ENCODE peak calls at places on chromosomes 16 and 17, in six cellular contexts. O is cardiac muscle cell, Y is upper lobe of right lung, Z is upper lobe of left lung, U is heart left ventricle, M is AG09309. G is an unnamed sample.

GRCh38 chr16:89917773-89918452 is 749 bp upstream of the MC1R start:
- DNase-seq in U (peak; percentile 89), Y (peak; percentile 89), O (peak; percentile 93), Z (peak; percentile 90), M (no peak), G (peak; percentile 90)

GRCh38 chr17:1351275-1351674 is 48.7 kb downstream of the YWHAE start:
- DNase-seq in Z (no peak), O (no peak), M (no peak), U (no peak), Y (no peak), G (no peak)

GRCh38 chr17:83034525-83034924 is 44.9 kb upstream of the METRNL start:
- DNase-seq in O (no peak), M (no peak), Y (no peak), Z (peak; percentile 4), U (no peak), G (no peak)

GRCh38 chr17:60641810-60642220 is 35.8 kb upstream of the BCAS3 start:
- DNase-seq in U (peak; percentile 46), O (peak; percentile 87), Z (peak; percentile 61), M (peak; percentile 27), Y (no peak), G (peak; percentile 38)

GRCh38 chr17:83192161-83192788 is 112.9 kb downstream of the METRNL start:
- DNase-seq in U (no peak), Y (peak; percentile 61), M (no peak), O (no peak), Z (peak; percentile 31), G (no peak)

GRCh38 chr17:31491794-31492171 is 100.3 kb downstream of the RAB11FIP4 start:
- DNase-seq in U (no peak), O (no peak), M (no peak), Y (no peak), Z (no peak), G (no peak)

GRCh38 chr16:30377050-30377811 is 2.6 kb downstream of the MYL11 start:
- DNase-seq in O (no peak), Y (no peak), Z (no peak), U (peak; percentile 34), M (no peak), G (no peak)

GRCh38 chr17:80892900-80893603 is 98.6 kb upstream of the CHMP6 start:
- DNase-seq in Y (no peak), O (peak; percentile 51), Z (no peak), U (no peak), M (peak; percentile 13), G (no peak)

GRCh38 chr17:6670999-6671398 is 19.4 kb downstream of the C17orf100 start:
- DNase-seq in U (no peak), Z (no peak), O (no peak), Y (no peak), M (no peak), G (no peak)

GRCh38 chr17:19799796-19800195 is 51.7 kb upstream of the ALDH3A1 start:
- DNase-seq in M (no peak), U (no peak), Z (no peak), Y (no peak), O (no peak), G (no peak)

GRCh38 chr17:147796-148740 is 10.7 kb downstream of the SCGB1C2 start:
- DNase-seq in M (no peak), O (no peak), Y (peak; percentile 56), U (no peak), Z (peak; percentile 3), G (no peak)

GRCh38 chr16:46883353-46883689 is 841 bp upstream of the GPT2 start:
- DNase-seq in Y (no peak), M (no peak), U (no peak), Z (no peak), O (no peak), G (no peak)

GRCh38 chr17:82859431-82860403 is 19.9 kb upstream of the ZNF750 start:
- DNase-seq in U (peak; percentile 61), M (no peak), Z (peak; percentile 72), Y (peak; percentile 85), O (peak; percentile 63), G (peak; percentile 89)

GRCh38 chr16:66008136-66008535 is 358.4 kb upstream of the CDH5 start:
- DNase-seq in O (peak; percentile 38), U (no peak), M (no peak), Z (no peak), Y (no peak), G (no peak)

GRCh38 chr16:28876016-28876659 is 2.1 kb upstream of the ATP2A1 start:
- DNase-seq in U (no peak), O (no peak), M (no peak), Z (no peak), Y (no peak), G (no peak)

GRCh38 chr16:50948268-50948667 is 202.8 kb downstream of the SALL1 start:
- DNase-seq in M (no peak), Z (no peak), U (no peak), O (no peak), Y (no peak), G (no peak)

GRCh38 chr17:63550816-63551639 is 751 bp downstream of the DCAF7 start:
- DNase-seq in Z (no peak), M (no peak), U (no peak), Y (peak; percentile 53), O (peak; percentile 49), G (no peak)

DNA sequence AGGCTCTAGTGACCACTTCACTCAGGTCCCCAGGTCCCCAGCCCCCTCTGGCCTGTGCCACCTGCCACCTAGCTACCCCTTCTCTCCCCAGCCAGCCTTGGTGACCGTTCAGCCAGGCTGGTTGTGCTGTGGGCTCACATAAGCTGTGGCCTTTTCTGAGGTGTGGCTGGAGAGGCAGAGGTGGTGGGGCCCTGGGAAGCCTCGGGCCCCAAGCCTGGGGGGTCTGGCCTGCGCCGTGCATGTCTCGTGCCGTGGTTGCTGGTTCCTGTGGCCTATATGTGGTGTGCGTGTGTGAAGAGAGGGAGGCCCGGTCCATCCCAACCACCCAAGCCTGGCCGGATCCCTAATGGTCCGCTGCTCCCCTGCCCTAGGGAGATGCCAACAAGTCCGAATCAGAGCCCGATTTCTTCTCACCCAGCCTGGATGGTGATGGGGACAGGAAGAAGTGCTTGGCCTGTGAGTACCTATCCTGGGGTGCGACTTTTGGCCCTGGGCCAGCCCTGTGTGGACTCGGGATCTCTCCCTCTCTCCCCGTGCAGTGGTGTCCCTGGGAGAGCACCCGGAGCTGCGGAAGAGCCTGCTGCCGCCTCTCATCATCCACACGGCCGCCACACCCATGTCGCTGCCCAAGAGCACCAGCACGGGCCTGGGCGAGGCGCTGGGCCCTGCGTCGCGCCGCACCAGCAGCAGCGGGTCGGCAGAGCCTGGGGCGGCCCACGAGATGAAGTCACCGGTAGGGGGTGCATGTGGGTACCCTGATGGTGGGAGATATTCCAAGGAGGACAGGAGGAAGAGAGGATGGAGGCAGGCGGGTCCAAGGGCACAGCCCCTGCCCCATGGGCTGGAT is 35.9 kb downstream of the CACNA1G start:
- DNase-seq in Z (no peak), Y (no peak), M (no peak), O (no peak), U (no peak), G (peak; percentile 53)
- TF ChIP-seq CTCF in Z (no peak), Y (peak; percentile 23), M (peak; percentile 7), O (peak; percentile 30), U (no peak), G (no peak)

GRCh38 chr16:88063201-88063773 is 112.1 kb downstream of the BANP start:
- DNase-seq in Y (no peak), M (peak; percentile 72), Z (no peak), U (peak; percentile 60), O (peak; percentile 82), G (no peak)
- TF ChIP-seq CTCF in Y (no peak), M (peak; percentile 68), Z (no peak), U (no peak), O (peak; percentile 31), G (no peak)

GRCh38 chr16:70018254-70018653 is 67.1 kb downstream of the CLEC18A start:
- DNase-seq in O (peak; percentile 2), M (no peak), U (no peak), Y (no peak), Z (no peak), G (peak; percentile 17)
- TF ChIP-seq CTCF in O (no peak), M (no peak), U (no peak), Y (peak; percentile 30), Z (no peak), G (peak; percentile 1)

GRCh38 chr17:69058165-69058564 is 2.6 kb downstream of the ABCA9 start:
- DNase-seq in O (no peak), M (no peak), Z (no peak), U (no peak), Y (no peak), G (no peak)
- TF ChIP-seq CTCF in O (no peak), M (no peak), Z (no peak), U (no peak), Y (peak; percentile 14), G (no peak)

GRCh38 chr16:23729503-23730424 is 16.7 kb upstream of the ERN2 start:
- DNase-seq in O (peak; percentile 89), Y (no peak), M (no peak), U (no peak), Z (peak; percentile 33), G (no peak)

GRCh38 chr16:23726710-23727109 is 13.7 kb upstream of the ERN2 start:
- DNase-seq in M (no peak), U (no peak), Y (no peak), O (no peak), Z (no peak), G (no peak)

GRCh38 chr16:23724438-23725131 is 11.6 kb upstream of the ERN2 start:
- DNase-seq in Y (no peak), M (no peak), U (no peak), Z (no peak), O (no peak), G (no peak)

GRCh38 chr16:23728112-23728477 is 15.1 kb upstream of the ERN2 start:
- DNase-seq in M (no peak), O (no peak), Z (no peak), Y (no peak), U (no peak), G (no peak)
- TF ChIP-seq CTCF in M (no peak), O (no peak), Z (no peak), Y (no peak), U (no peak), G (no peak)

GRCh38 chr17:44745301-44745700 is 13.5 kb upstream of the ADAM11 start:
- DNase-seq in U (no peak), M (no peak), Z (no peak), Y (no peak), O (no peak), G (no peak)
- TF ChIP-seq CTCF in U (no peak), M (no peak), Z (no peak), Y (no peak), O (no peak), G (no peak)